ENCODE peak calls at places on chromosomes 1 and 21, in nine cellular contexts. One of them, this sample, is unnamed.

GRCh38 chr1:225498539-225499135 is 70.8 kb upstream of the LBR start:
- DNase-seq in DMS79: no peak
- DNase-seq in posterior vena cava: no peak
- DNase-seq in neural crest cell: no peak
- DNase-seq in NCI-H748 treated with DMSO at 0.1 percent for 48 hours: no peak
- DNase-seq in stimulated activated CD4-positive, alpha-beta T cell treated with anti-CD3 and anti-CD28 coated beads, TNF-alpha, amount 100 ng/mL, for 24 hours: no peak
- DNase-seq in T47D: no peak
- DNase-seq in lower leg skin: no peak
- DNase-seq in pancreas: no peak
- DNase-seq in this sample: no peak

GRCh38 chr1:52920791-52921291 is 699 bp downstream of the ECHDC2 start:
- DNase-seq in lower leg skin: no peak
- DNase-seq in posterior vena cava: no peak
- DNase-seq in pancreas: peak
- DNase-seq in neural crest cell: no peak
- DNase-seq in stimulated activated CD4-positive, alpha-beta T cell treated with anti-CD3 and anti-CD28 coated beads, TNF-alpha, amount 100 ng/mL, for 24 hours: no peak
- DNase-seq in DMS79: no peak
- DNase-seq in T47D: no peak
- DNase-seq in NCI-H748 treated with DMSO at 0.1 percent for 48 hours: no peak
- DNase-seq in this sample: peak

GRCh38 chr21:46326110-46326703 is 2.3 kb downstream of the PCNT start:
- DNase-seq in NCI-H748 treated with DMSO at 0.1 percent for 48 hours: peak
- DNase-seq in posterior vena cava: no peak
- DNase-seq in neural crest cell: no peak
- DNase-seq in lower leg skin: no peak
- DNase-seq in DMS79: no peak
- DNase-seq in T47D: peak
- DNase-seq in stimulated activated CD4-positive, alpha-beta T cell treated with anti-CD3 and anti-CD28 coated beads, TNF-alpha, amount 100 ng/mL, for 24 hours: no peak
- DNase-seq in pancreas: no peak
- DNase-seq in this sample: no peak

GRCh38 chr1:58879464-58879863 is 95.6 kb upstream of the JUN start:
- DNase-seq in NCI-H748 treated with DMSO at 0.1 percent for 48 hours: no peak
- DNase-seq in neural crest cell: no peak
- DNase-seq in pancreas: no peak
- DNase-seq in DMS79: no peak
- DNase-seq in T47D: no peak
- DNase-seq in stimulated activated CD4-positive, alpha-beta T cell treated with anti-CD3 and anti-CD28 coated beads, TNF-alpha, amount 100 ng/mL, for 24 hours: no peak
- DNase-seq in lower leg skin: no peak
- DNase-seq in posterior vena cava: no peak
- DNase-seq in this sample: no peak

GRCh38 chr1:148362930-148363810 is 119.9 kb downstream of the PPIAL4G start:
- DNase-seq in stimulated activated CD4-positive, alpha-beta T cell treated with anti-CD3 and anti-CD28 coated beads, TNF-alpha, amount 100 ng/mL, for 24 hours: no peak
- DNase-seq in lower leg skin: no peak
- DNase-seq in pancreas: no peak
- DNase-seq in T47D: no peak
- DNase-seq in neural crest cell: no peak
- DNase-seq in NCI-H748 treated with DMSO at 0.1 percent for 48 hours: no peak
- DNase-seq in DMS79: no peak
- DNase-seq in posterior vena cava: no peak
- DNase-seq in this sample: no peak

GRCh38 chr1:235597867-235598553 is 51.6 kb downstream of the GNG4 start:
- DNase-seq in DMS79: no peak
- DNase-seq in lower leg skin: no peak
- DNase-seq in neural crest cell: no peak
- DNase-seq in stimulated activated CD4-positive, alpha-beta T cell treated with anti-CD3 and anti-CD28 coated beads, TNF-alpha, amount 100 ng/mL, for 24 hours: no peak
- DNase-seq in posterior vena cava: no peak
- DNase-seq in T47D: peak
- DNase-seq in pancreas: no peak
- DNase-seq in NCI-H748 treated with DMSO at 0.1 percent for 48 hours: no peak
- DNase-seq in this sample: no peak

GRCh38 chr1:97073169-97073568 is 351.6 kb downstream of the PTBP2 start:
- DNase-seq in lower leg skin: no peak
- DNase-seq in NCI-H748 treated with DMSO at 0.1 percent for 48 hours: no peak
- DNase-seq in posterior vena cava: no peak
- DNase-seq in T47D: no peak
- DNase-seq in neural crest cell: no peak
- DNase-seq in DMS79: no peak
- DNase-seq in stimulated activated CD4-positive, alpha-beta T cell treated with anti-CD3 and anti-CD28 coated beads, TNF-alpha, amount 100 ng/mL, for 24 hours: no peak
- DNase-seq in pancreas: no peak
- DNase-seq in this sample: no peak

GRCh38 chr1:19454265-19455198 is 30.8 kb downstream of the CAPZB start:
- DNase-seq in T47D: no peak
- DNase-seq in neural crest cell: no peak
- DNase-seq in lower leg skin: no peak
- DNase-seq in posterior vena cava: peak
- DNase-seq in DMS79: no peak
- DNase-seq in NCI-H748 treated with DMSO at 0.1 percent for 48 hours: no peak
- DNase-seq in pancreas: no peak
- DNase-seq in stimulated activated CD4-positive, alpha-beta T cell treated with anti-CD3 and anti-CD28 coated beads, TNF-alpha, amount 100 ng/mL, for 24 hours: no peak
- DNase-seq in this sample: peak

GRCh38 chr1:77841574-77841973 is 46.9 kb upstream of the NEXN start:
- DNase-seq in pancreas: no peak
- DNase-seq in stimulated activated CD4-positive, alpha-beta T cell treated with anti-CD3 and anti-CD28 coated beads, TNF-alpha, amount 100 ng/mL, for 24 hours: no peak
- DNase-seq in posterior vena cava: no peak
- DNase-seq in T47D: no peak
- DNase-seq in lower leg skin: no peak
- DNase-seq in NCI-H748 treated with DMSO at 0.1 percent for 48 hours: no peak
- DNase-seq in neural crest cell: no peak
- DNase-seq in DMS79: no peak
- DNase-seq in this sample: no peak

GRCh38 chr1:148317288-148317985 is 165.4 kb upstream of the NBPF11 start:
- DNase-seq in T47D: no peak
- DNase-seq in posterior vena cava: no peak
- DNase-seq in lower leg skin: no peak
- DNase-seq in DMS79: no peak
- DNase-seq in neural crest cell: no peak
- DNase-seq in stimulated activated CD4-positive, alpha-beta T cell treated with anti-CD3 and anti-CD28 coated beads, TNF-alpha, amount 100 ng/mL, for 24 hours: no peak
- DNase-seq in pancreas: no peak
- DNase-seq in NCI-H748 treated with DMSO at 0.1 percent for 48 hours: no peak
- DNase-seq in this sample: no peak

GRCh38 chr1:89457046-89457445 is 67.6 kb upstream of the LRRC8B start:
- DNase-seq in T47D: no peak
- DNase-seq in DMS79: no peak
- DNase-seq in posterior vena cava: no peak
- DNase-seq in stimulated activated CD4-positive, alpha-beta T cell treated with anti-CD3 and anti-CD28 coated beads, TNF-alpha, amount 100 ng/mL, for 24 hours: no peak
- DNase-seq in neural crest cell: no peak
- DNase-seq in lower leg skin: no peak
- DNase-seq in pancreas: no peak
- DNase-seq in NCI-H748 treated with DMSO at 0.1 percent for 48 hours: no peak
- DNase-seq in this sample: no peak

GRCh38 chr1:227437495-227438008 is 119.3 kb upstream of the CDC42BPA start:
- DNase-seq in DMS79: peak
- DNase-seq in lower leg skin: no peak
- DNase-seq in posterior vena cava: no peak
- DNase-seq in neural crest cell: no peak
- DNase-seq in pancreas: no peak
- DNase-seq in NCI-H748 treated with DMSO at 0.1 percent for 48 hours: peak
- DNase-seq in stimulated activated CD4-positive, alpha-beta T cell treated with anti-CD3 and anti-CD28 coated beads, TNF-alpha, amount 100 ng/mL, for 24 hours: no peak
- DNase-seq in T47D: peak
- DNase-seq in this sample: no peak